ENCODE peak calls at places on chromosomes 13 and 19, in seven cellular contexts. N, A, U, Q, Z, X and Y are unnamed samples.
A peak's percentile ranks its signal among the peaks of the same experiment; 100 is the strongest.

GRCh38 chr19:18205180-18205915 is 1.5 kb upstream of the RAB3A start:
- DNase-seq in N (peak; percentile 77), A (peak; percentile 31), U (no peak), Q (no peak), Z (peak; percentile 62), X (peak; percentile 31), Y (peak; percentile 80)

GRCh38 chr19:10420444-10421239 is at the start of gene PDE4A:
- DNase-seq in N (no peak), A (no peak), U (no peak), Q (no peak), Z (peak; percentile 23), X (no peak), Y (no peak)

GRCh38 chr13:41782086-41782485 is 178.8 kb downstream of the VWA8 start:
- DNase-seq in N (no peak), A (no peak), U (no peak), Q (no peak), Z (no peak), X (no peak), Y (peak; percentile 86)

GRCh38 chr19:3115916-3116602 is 19.8 kb upstream of the GNA15 start:
- DNase-seq in N (no peak), A (no peak), U (no peak), Q (no peak), Z (no peak), X (no peak), Y (no peak)

GRCh38 chr13:29587645-29588044 is 7.8 kb downstream of the SLC7A1 start:
- DNase-seq in N (no peak), A (no peak), U (no peak), Q (no peak), Z (no peak), X (no peak), Y (no peak)

GRCh38 chr19:46579286-46579944 is 21.7 kb upstream of the CALM3 start:
- DNase-seq in N (no peak), A (no peak), U (no peak), Q (no peak), Z (no peak), X (no peak), Y (peak; percentile 24)

GRCh38 chr13:113187263-113187669 is 21.2 kb downstream of the PCID2 start:
- DNase-seq in N (no peak), A (no peak), U (peak; percentile 9), Q (peak; percentile 51), Z (peak; percentile 2), X (no peak), Y (peak; percentile 73)

GRCh38 chr13:42735011-42735410 is 46.4 kb upstream of the FAM216B start:
- DNase-seq in N (no peak), A (no peak), U (no peak), Q (no peak), Z (no peak), X (no peak), Y (no peak)